ENCODE peak calls at places on chromosomes 2 and 18, in ten cellular contexts. T is AG10803, O is progenitor cell of endocrine pancreas, N is IMR-90, H is mammary epithelial cell, P is fibroblast of villous mesenchyme, C is pancreas, L is NB4, Q is GM10248, F is HL-60. R is an unnamed sample.

GRCh38 chr2:55986700-55987440 is 63.3 kb upstream of the EFEMP1 start:
- DNase-seq in T (peak), O (no peak), N (peak), H (no peak), P (no peak), C (no peak), L (no peak), Q (no peak), F (no peak), R (no peak)

GRCh38 chr2:239223330-239224248 is 177.2 kb downstream of the HDAC4 start:
- DNase-seq in T (peak), O (no peak), N (peak), H (no peak), P (peak), C (peak), L (peak), Q (no peak), F (peak), R (no peak)

GRCh38 chr2:98470851-98471255 is 26.2 kb downstream of the INPP4A start:
- DNase-seq in T (no peak), O (no peak), N (no peak), H (no peak), P (no peak), C (no peak), L (no peak), Q (no peak), F (no peak), R (no peak)

GRCh38 chr2:188576657-188577056 is 285.0 kb downstream of the GULP1 start:
- DNase-seq in T (peak), O (no peak), N (no peak), H (no peak), P (no peak), C (no peak), L (no peak), Q (no peak), F (no peak), R (no peak)

GRCh38 chr18:80249217-80250093 is 2.1 kb upstream of the PARD6G start:
- DNase-seq in T (peak), O (no peak), N (peak), H (peak), P (no peak), C (peak), L (peak), Q (no peak), F (no peak), R (no peak)

GRCh38 chr2:189762551-189763298 is at the start of gene OSGEPL1:
- DNase-seq in T (peak), O (peak), N (peak), H (peak), P (peak), C (peak), L (peak), Q (peak), F (peak), R (peak)

GRCh38 chr18:58670561-58671121 is 624 bp upstream of the MALT1 start:
- DNase-seq in T (peak), O (no peak), N (peak), H (peak), P (no peak), C (no peak), L (no peak), Q (no peak), F (peak), R (peak)

GRCh38 chr2:9378433-9379371 is 44.6 kb downstream of the ITGB1BP1 start:
- DNase-seq in T (peak), O (no peak), N (peak), H (peak), P (peak), C (peak), L (no peak), Q (no peak), F (no peak), R (no peak)

GRCh38 chr2:68320118-68320641 is 431 bp upstream of the CNRIP1 start:
- DNase-seq in T (peak), O (peak), N (no peak), H (peak), P (no peak), C (no peak), L (peak), Q (no peak), F (no peak), R (peak)

DNA sequence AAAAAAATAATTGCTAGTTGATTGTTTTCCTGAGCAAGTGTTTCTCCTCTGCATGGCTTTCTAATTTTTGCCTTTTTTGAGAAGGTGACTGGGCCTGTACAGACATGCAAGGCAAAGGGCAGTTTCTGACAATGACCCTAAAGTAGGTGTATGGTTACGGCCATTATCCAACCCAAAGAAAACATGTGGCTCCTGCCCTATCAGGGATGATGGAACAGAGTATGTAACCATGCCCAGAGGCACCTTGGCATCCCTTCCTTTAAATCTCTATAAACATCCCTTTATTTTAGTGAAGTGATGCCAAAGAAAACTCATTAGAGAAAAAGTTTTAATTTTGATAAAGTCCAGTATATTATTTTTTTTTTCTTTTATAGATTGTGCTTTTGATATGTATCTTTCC is 217.5 kb downstream of the LPIN1 start:
- DNase-seq in T (no peak), O (no peak), N (no peak), H (peak), P (no peak), C (no peak), L (no peak), Q (no peak), F (no peak), R (no peak)
- TF ChIP-seq CTCF in T (no peak), O (no peak), N (no peak), H (no peak), P (no peak), C (no peak), L (no peak), Q (no peak), F (no peak), R (no peak)

GRCh38 chr2:73987109-73987947 is 2.6 kb downstream of the TET3 start:
- DNase-seq in T (no peak), O (no peak), N (peak), H (peak), P (peak), C (peak), L (peak), Q (peak), F (no peak), R (no peak)
- TF ChIP-seq CTCF in T (peak), O (no peak), N (peak), H (no peak), P (peak), C (peak), L (no peak), Q (peak), F (peak), R (no peak)

GRCh38 chr2:15580451-15580850 is 11.2 kb upstream of the DDX1 start:
- DNase-seq in T (no peak), O (no peak), N (no peak), H (no peak), P (no peak), C (no peak), L (no peak), Q (no peak), F (no peak), R (no peak)

GRCh38 chr2:15571729-15572128 is 10.6 kb upstream of the NBAS start:
- DNase-seq in T (no peak), O (no peak), N (no peak), H (no peak), P (no peak), C (no peak), L (no peak), Q (no peak), F (no peak), R (no peak)

GRCh38 chr2:15582153-15582552 is 9.5 kb upstream of the DDX1 start:
- DNase-seq in T (peak), O (no peak), N (no peak), H (no peak), P (no peak), C (no peak), L (no peak), Q (no peak), F (no peak), R (no peak)

GRCh38 chr2:15579641-15580040 is 12.0 kb upstream of the DDX1 start:
- DNase-seq in T (peak), O (no peak), N (peak), H (no peak), P (no peak), C (no peak), L (no peak), Q (no peak), F (no peak), R (no peak)

DNA sequence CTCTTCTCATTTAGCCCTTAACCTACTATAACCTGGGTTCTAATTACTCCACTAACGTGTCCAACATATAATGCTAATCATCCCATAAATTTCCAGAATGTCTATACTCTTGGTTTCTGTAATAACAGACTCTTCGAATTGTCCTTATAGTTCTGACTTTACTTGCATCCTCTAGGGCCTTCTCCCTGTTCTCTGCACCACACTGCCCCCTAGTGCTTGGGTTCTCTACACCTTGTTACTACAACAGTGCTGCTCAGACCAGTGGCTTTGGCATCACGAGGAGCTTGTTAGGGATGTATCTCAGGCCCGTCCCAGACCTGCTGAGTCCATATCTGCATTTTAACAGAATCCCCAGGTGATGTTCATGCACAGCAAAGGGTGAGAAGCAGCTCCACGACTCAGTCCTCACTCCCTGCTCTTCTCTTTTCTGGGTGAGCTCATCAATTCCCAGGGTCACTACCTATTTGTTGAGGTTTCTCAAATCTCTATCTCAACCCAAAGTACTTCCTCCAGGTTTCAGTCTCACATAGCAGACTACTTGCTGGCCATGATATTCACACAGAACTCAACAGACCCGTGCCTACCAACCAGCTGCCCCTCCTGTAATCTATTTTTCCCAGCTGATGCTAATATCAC is 14.5 kb upstream of the DDX1 start:
- DNase-seq in T (peak), O (peak), N (peak), H (peak), P (peak), C (peak), L (peak), Q (peak), F (peak), R (peak)
- TF ChIP-seq CTCF in T (peak), O (peak), N (peak), H (peak), P (peak), C (peak), L (peak), Q (peak), F (peak), R (peak)

DNA sequence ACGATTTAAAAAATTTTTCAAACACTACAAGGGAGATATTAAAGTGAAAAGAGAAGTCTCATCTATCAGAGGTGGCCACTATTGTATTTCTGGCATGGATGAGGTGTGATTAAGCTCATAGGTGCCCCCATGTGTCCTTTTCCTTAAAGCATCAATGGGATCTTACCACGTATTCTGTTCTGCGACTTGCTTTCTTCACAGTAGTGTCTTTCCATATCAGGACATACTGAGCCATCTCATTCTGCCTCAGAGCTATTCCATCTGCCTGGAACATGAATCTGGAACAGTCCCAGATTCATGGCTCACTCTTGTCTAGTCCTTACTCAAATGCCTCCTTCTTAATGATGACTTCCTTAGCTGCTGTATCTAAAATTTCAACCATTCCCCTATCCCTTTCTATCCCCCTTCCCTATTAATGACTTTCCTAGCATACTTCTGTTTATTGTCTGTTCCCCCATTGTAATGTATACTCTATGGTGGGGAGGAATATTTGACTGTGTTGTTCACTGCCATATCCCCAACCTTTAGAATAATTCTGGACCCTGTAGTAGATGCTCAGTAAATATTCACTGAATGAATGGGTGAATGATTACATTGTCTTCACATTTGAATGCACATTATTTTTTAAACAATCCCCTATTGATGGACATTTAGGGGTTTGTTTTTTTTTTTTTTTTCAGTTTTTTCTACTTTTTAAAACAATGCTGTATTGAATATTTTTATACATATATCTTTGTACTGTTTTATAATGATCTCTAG is 11.1 kb downstream of the STAMBP start:
- DNase-seq in T (peak), O (no peak), N (peak), H (no peak), P (no peak), C (no peak), L (no peak), Q (no peak), F (no peak), R (no peak)
- TF ChIP-seq CTCF in T (no peak), O (no peak), N (no peak), H (no peak), P (no peak), C (no peak), L (no peak), Q (no peak), F (no peak), R (no peak)

GRCh38 chr2:75560022-75560767 is 544 bp downstream of the EVA1A start:
- DNase-seq in T (peak), O (peak), N (peak), H (peak), P (peak), C (peak), L (no peak), Q (peak), F (no peak), R (peak)
- TF ChIP-seq CTCF in T (peak), O (peak), N (peak), H (peak), P (peak), C (peak), L (no peak), Q (peak), F (no peak), R (peak)

R was measured in nephron progenitor cell.